ENCODE peak calls at places on chromosomes 11 and 22, in six cellular contexts. D is myocyte; V is immature natural killer cell; K is RWPE1; O is stimulated activated CD4-positive, alpha-beta T cell treated with anti-CD3 and anti-CD28 coated beads, Interleukin-1b, Interleukin-23, amount 100 ng/mL, for 1 hour; E is amygdala. P is an unnamed sample.

GRCh38 chr11:66934971-66935779 is 23.0 kb downstream of the PC start:
- DNase-seq in O (no peak), D (no peak), E (no peak), K (no peak), V (no peak), P (no peak)

GRCh38 chr11:111944139-111944538 is 7.0 kb downstream of the DIXDC1 start:
- DNase-seq in D (peak), V (no peak), E (no peak), O (no peak), K (no peak), P (no peak)

GRCh38 chr11:126162286-126163030 is 49.0 kb downstream of the RPUSD4 start:
- DNase-seq in V (no peak), D (peak), O (no peak), K (no peak), E (no peak), P (no peak)

GRCh38 chr11:41281131-41281742 is 178.2 kb downstream of the LRRC4C start:
- DNase-seq in K (peak), V (no peak), O (no peak), D (no peak), E (no peak), P (no peak)

GRCh38 chr11:70668204-70669202 is 270.2 kb downstream of the CTTN start:
- DNase-seq in E (no peak), D (peak), V (no peak), O (no peak), K (peak), P (no peak)

GRCh38 chr11:43503417-43503816 is 144.7 kb downstream of the TTC17 start:
- DNase-seq in K (no peak), E (no peak), V (no peak), O (no peak), D (no peak), P (no peak)

GRCh38 chr11:73795925-73796632 is 8.4 kb downstream of the MRPL48 start:
- DNase-seq in K (no peak), O (no peak), E (peak), V (no peak), D (no peak), P (no peak)

GRCh38 chr11:93842461-93842860 is 8.0 kb downstream of the VSTM5 start:
- DNase-seq in K (peak), E (no peak), V (no peak), D (peak), O (no peak), P (peak)

GRCh38 chr11:109902764-109903436 is 190.3 kb upstream of the ZC3H12C start:
- DNase-seq in K (no peak), E (no peak), O (no peak), V (no peak), D (no peak), P (no peak)

GRCh38 chr11:67611165-67611564 is 4.4 kb downstream of the NDUFV1 start:
- DNase-seq in D (no peak), V (no peak), O (no peak), K (no peak), E (no peak), P (no peak)

GRCh38 chr22:35742342-35743100 is 24.8 kb downstream of the APOL5 start:
- DNase-seq in D (peak), E (no peak), O (no peak), K (peak), V (no peak), P (peak)

GRCh38 chr22:35918466-35918865 is 110.2 kb downstream of the RBFOX2 start:
- DNase-seq in V (no peak), D (peak), O (no peak), E (no peak), K (no peak), P (no peak)

P was measured in HS-5.